ENCODE peak calls at places on chromosome 10, in four cellular contexts. B is EH, T is GM12865, Z is T-helper 1 cell. U is an unnamed sample.

GRCh38 chr10:43913676-43914235 is 265.1 kb upstream of the ZNF32 start:
- DNase-seq in B (peak), T (peak), Z (no peak), U (no peak)

GRCh38 chr10:86872757-86873156 is 84.7 kb downstream of the MMRN2 start:
- DNase-seq in B (peak), T (no peak), Z (no peak), U (no peak)

GRCh38 chr10:70656489-70656888 is 15.8 kb upstream of the ADAMTS14 start:
- DNase-seq in B (peak), T (peak), Z (peak), U (no peak)

GRCh38 chr10:97943294-97943693 is 87.1 kb downstream of the CRTAC1 start:
- DNase-seq in B (no peak), T (no peak), Z (no peak), U (no peak)

GRCh38 chr10:11609052-11609451 is 2.4 kb downstream of the USP6NL start:
- DNase-seq in B (no peak), T (peak), Z (no peak), U (no peak)

GRCh38 chr10:77616766-77617165 is 20.8 kb downstream of the KCNMA1 start:
- DNase-seq in B (no peak), T (no peak), Z (no peak), U (no peak)

GRCh38 chr10:90274721-90275468 is 573.5 kb downstream of the KIF20B start:
- DNase-seq in B (no peak), T (no peak), Z (no peak), U (no peak)

GRCh38 chr10:103278862-103279298 is 1.9 kb downstream of the INA start:
- DNase-seq in B (peak), T (peak), Z (peak), U (no peak)

GRCh38 chr10:88989824-88990527 is 622 bp upstream of the FAS start:
- DNase-seq in B (peak), T (no peak), Z (no peak), U (no peak)

GRCh38 chr10:35565602-35566061 is 39.5 kb upstream of the GJD4 start:
- DNase-seq in B (no peak), T (no peak), Z (no peak), U (no peak)

GRCh38 chr10:68077026-68077425 is 1.9 kb upstream of the HERC4 start:
- DNase-seq in B (no peak), T (no peak), Z (no peak), U (no peak)

GRCh38 chr10:23390809-23391208 is 46.2 kb upstream of the C10orf67 start:
- DNase-seq in B (no peak), T (no peak), Z (no peak), U (no peak)